ENCODE peak calls at places on chromosomes 3 and 15, in ten cellular contexts. C, T, U, E, K, W, R, D, V and N are unnamed samples. For H3K9me3, the result is how much of the 10 kb centered on the place peaks cover.

GRCh38 chr15:41494190-41494921 is 682 bp downstream of the ITPKA start:
- DNase-seq in T (no peak), K (no peak), W (no peak), R (peak), U (no peak), E (peak), V (peak), C (no peak), D (peak), N (peak)

GRCh38 chr15:80607288-80607980 is 87.7 kb upstream of the ABHD17C start:
- DNase-seq in T (no peak), V (peak), W (no peak), K (no peak), C (no peak), R (no peak), U (no peak), E (no peak), D (no peak), N (no peak)

GRCh38 chr3:193240850-193241706 is at the start of gene PLAAT1:
- DNase-seq in U (no peak), R (peak), K (peak), D (peak), W (peak), T (peak), V (peak), E (peak), C (no peak), N (peak)

GRCh38 chr3:16486951-16487480 is 26.5 kb downstream of the RFTN1 start:
- DNase-seq in R (no peak), T (no peak), D (no peak), U (no peak), W (no peak), K (no peak), V (no peak), E (no peak), C (no peak), N (no peak)

GRCh38 chr3:149632225-149632624 is 25.6 kb downstream of the WWTR1 start:
- DNase-seq in C (no peak), E (no peak), T (no peak), R (no peak), K (no peak), D (no peak), V (no peak), W (no peak), U (no peak), N (no peak)

GRCh38 chr15:59322056-59322755 is 50.5 kb downstream of the MYO1E start:
- DNase-seq in E (no peak), C (no peak), T (no peak), W (no peak), K (no peak), U (no peak), D (no peak), V (no peak), R (no peak), N (no peak)

GRCh38 chr15:67127925-67128324 is 62.5 kb downstream of the SMAD3 start:
- DNase-seq in D (no peak), T (no peak), K (peak), C (no peak), W (no peak), R (peak), E (peak), V (no peak), U (no peak), N (peak)

GRCh38 chr3:194315088-194315964 is 35.8 kb downstream of the CPN2 start:
- DNase-seq in C (peak), T (peak), U (peak), D (peak), W (peak), V (peak), R (peak), K (peak), E (peak), N (peak)

GRCh38 chr15:83305696-83306291 is 21.3 kb upstream of the BNC1 start:
- DNase-seq in D (no peak), C (no peak), U (no peak), W (no peak), R (peak), V (no peak), T (no peak), K (no peak), E (peak), N (no peak)

GRCh38 chr3:107956991-107957467 is 133.8 kb downstream of the CD47 start:
- DNase-seq in E (peak), C (no peak), R (peak), D (peak), K (peak), V (peak), U (peak), T (peak), W (peak), N (peak)

GRCh38 chr3:196431193-196432136 is 762 bp downstream of the UBXN7 start:
- DNase-seq in K (peak), C (peak), V (peak), W (peak), R (peak), U (no peak), T (peak), E (peak), D (peak), N (peak)

GRCh38 chr15:68599153-68599545 is 20.4 kb downstream of the CORO2B start:
- DNase-seq in R (no peak), W (no peak), K (no peak), V (no peak), C (no peak), D (no peak), T (no peak), E (no peak), U (no peak), N (no peak)

GRCh38 chr15:77440378-77440999 is 19.8 kb downstream of the HMG20A start:
- DNase-seq in T (no peak), D (no peak), U (no peak), R (peak), C (no peak), K (peak), W (no peak), V (no peak), E (peak), N (no peak)

GRCh38 chr15:66390670-66391069 is 4.0 kb downstream of the MAP2K1 start:
- DNase-seq in W (no peak), V (no peak), E (no peak), C (no peak), K (peak), D (no peak), R (no peak), T (no peak), U (no peak), N (no peak)

GRCh38 chr3:178823556-178824229 is 247.9 kb downstream of the ZMAT3 start:
- DNase-seq in D (no peak), E (no peak), K (peak), C (no peak), U (no peak), T (peak), R (no peak), W (no peak), V (peak), N (no peak)

GRCh38 chr15:53644681-53645080 is 114.8 kb downstream of the WDR72 start:
- DNase-seq in R (no peak), T (no peak), V (no peak), W (no peak), U (no peak), E (no peak), K (no peak), C (no peak), D (no peak), N (no peak)

GRCh38 chr15:77631790-77632551 is 741 bp downstream of the LINGO1 start:
- DNase-seq in R (peak), C (no peak), D (no peak), W (no peak), U (no peak), T (no peak), E (no peak), K (no peak), V (no peak), N (peak)

GRCh38 chr3:63351159-63352007 is 73.3 kb downstream of the SYNPR start:
- DNase-seq in C (no peak), T (no peak), K (peak), V (no peak), D (no peak), W (no peak), U (no peak), R (peak), E (peak), N (no peak)

GRCh38 chr3:13162550-13163320 is 89.5 kb upstream of the IQSEC1 start:
- DNase-seq in W (no peak), C (no peak), T (no peak), V (no peak), K (no peak), E (no peak), D (no peak), R (no peak), U (no peak), N (no peak)

GRCh38 chr15:29685156-29686078 is 136.9 kb downstream of the TJP1 start:
- DNase-seq in V (peak), E (peak), W (no peak), C (no peak), T (no peak), U (no peak), R (no peak), D (no peak), K (peak), N (no peak)

GRCh38 chr3:64906011-64906410 is 218.2 kb upstream of the ADAMTS9 start:
- DNase-seq in W (no peak), U (no peak), T (no peak), C (no peak), E (no peak), K (no peak), V (no peak), R (no peak), D (no peak), N (no peak)

GRCh38 chr3:50442940-50443579 is 60.4 kb downstream of the CACNA2D2 start:
- DNase-seq in W (no peak), T (no peak), V (no peak), R (no peak), E (peak), D (no peak), C (no peak), U (no peak), K (no peak), N (peak)

GRCh38 chr15:94610069-94610863 is 378.9 kb downstream of the MCTP2 start:
- DNase-seq in W (no peak), K (no peak), V (no peak), R (no peak), T (no peak), E (no peak), C (no peak), D (no peak), U (no peak), N (no peak)

DNA sequence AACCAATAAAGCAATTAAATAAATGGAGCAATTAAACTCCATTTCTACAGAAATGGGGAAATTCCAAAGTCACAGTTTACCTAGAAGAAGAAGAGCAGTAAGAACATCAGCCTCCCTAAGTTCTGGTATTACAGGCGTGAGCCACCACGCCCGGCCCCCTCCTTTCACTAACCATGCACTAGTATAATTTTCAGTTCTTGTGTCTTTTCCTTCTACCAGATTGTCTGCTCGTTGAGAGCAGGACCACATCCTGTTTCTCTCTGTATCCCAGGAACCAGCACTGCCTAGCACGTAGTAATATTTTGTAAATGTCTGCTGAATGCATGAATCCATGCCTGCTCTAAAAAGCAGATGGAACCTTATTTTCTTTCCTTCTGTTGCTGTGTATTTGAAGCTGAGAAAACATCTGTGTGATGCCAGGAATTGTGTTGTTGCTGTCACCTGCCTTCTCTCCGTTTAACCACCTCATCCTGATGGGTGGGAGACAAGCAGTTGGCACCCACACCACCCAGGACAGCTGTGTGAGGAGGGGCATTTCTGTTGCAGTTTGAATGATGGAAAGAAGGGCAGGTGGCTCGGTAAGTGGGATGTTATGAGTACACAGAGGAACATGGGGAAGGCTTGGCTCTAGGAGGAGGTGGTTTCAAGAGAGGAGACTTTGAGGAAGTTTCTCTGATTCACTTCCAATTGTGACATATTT is 30.0 kb downstream of the PXYLP1 start:
- DNase-seq in V (no peak), T (no peak), W (no peak), K (no peak), D (no peak), U (no peak), E (peak), R (no peak), C (no peak), N (no peak)
- H3K4me3 ChIP-seq in V (no peak), T (no peak), W (no peak), K (no peak), D (no peak), U (no peak), E (no peak), R (no peak), C (no peak), N (no peak)

GRCh38 chr15:100226107-100226506 is 115.7 kb downstream of the ADAMTS17 start:
- DNase-seq in K (no peak), C (no peak), U (no peak), R (no peak), E (no peak), W (no peak), D (no peak), T (no peak), V (no peak), N (no peak)

GRCh38 chr15:100227781-100228180 is 114.0 kb downstream of the ADAMTS17 start:
- DNase-seq in K (no peak), R (no peak), E (no peak), T (no peak), D (no peak), U (no peak), C (no peak), V (no peak), W (no peak), N (no peak)

GRCh38 chr15:100230784-100231183 is 111.0 kb downstream of the ADAMTS17 start:
- DNase-seq in R (no peak), V (no peak), W (no peak), T (no peak), K (no peak), C (no peak), U (no peak), D (no peak), E (no peak), N (no peak)

GRCh38 chr15:100234158-100235029 is 107.4 kb downstream of the ADAMTS17 start:
- DNase-seq in E (no peak), U (no peak), T (peak), K (no peak), C (no peak), R (no peak), D (peak), V (no peak), W (peak), N (no peak)

GRCh38 chr15:100229181-100230163 is 112.3 kb downstream of the ADAMTS17 start:
- DNase-seq in U (no peak), V (no peak), K (no peak), D (no peak), W (no peak), C (no peak), R (no peak), T (no peak), E (no peak), N (no peak)
- H3K9me3 ChIP-seq in U (under half), V (under half), K (under half), D (under half), W (under half), C (under half), R (under half), T (under half), E (under half), N (under half)

DNA sequence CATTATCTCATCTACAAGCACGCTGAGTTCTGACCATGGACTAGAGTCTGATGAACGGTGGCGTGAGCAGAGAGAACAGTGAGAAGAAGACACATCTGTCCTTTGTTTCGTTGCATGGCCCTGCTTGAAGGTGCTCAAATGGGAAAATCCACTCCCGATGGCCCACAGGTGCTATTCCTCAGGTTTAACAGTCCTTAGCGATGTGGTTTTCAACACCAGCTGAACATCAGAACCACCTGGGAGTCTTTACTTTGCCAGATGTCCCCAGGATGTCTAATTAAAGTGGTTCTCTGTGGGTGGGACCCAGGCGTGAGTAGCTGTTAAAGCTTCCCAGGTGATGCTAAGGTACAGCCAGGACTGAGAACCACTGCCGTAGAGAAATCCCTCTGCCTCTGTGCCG is 13.0 kb downstream of the ADAMTS17 start:
- DNase-seq in C (no peak), D (no peak), R (no peak), W (no peak), T (no peak), V (no peak), E (no peak), K (no peak), U (no peak), N (no peak)
- H3K4me3 ChIP-seq in C (no peak), D (no peak), R (no peak), W (no peak), T (no peak), V (no peak), E (no peak), K (no peak), U (no peak), N (no peak)

GRCh38 chr3:147392083-147392916 is 14.0 kb downstream of the ZIC4 start:
- DNase-seq in U (no peak), D (peak), W (no peak), C (no peak), K (no peak), R (peak), V (peak), E (peak), T (no peak), N (peak)

GRCh38 chr3:147393261-147393964 is 12.9 kb downstream of the ZIC4 start:
- DNase-seq in E (peak), T (no peak), R (no peak), C (no peak), V (peak), D (peak), U (no peak), W (no peak), K (no peak), N (peak)

GRCh38 chr3:147396709-147397046 is 9.7 kb downstream of the ZIC4 start:
- DNase-seq in W (no peak), R (no peak), U (no peak), C (no peak), K (no peak), T (no peak), D (no peak), E (no peak), V (no peak), N (no peak)

GRCh38 chr3:147395975-147396708 is 10.2 kb downstream of the ZIC4 start:
- DNase-seq in E (no peak), K (no peak), D (no peak), U (no peak), W (no peak), T (no peak), R (no peak), C (no peak), V (no peak), N (no peak)

GRCh38 chr3:147394168-147394941 is 12.0 kb downstream of the ZIC4 start:
- DNase-seq in W (no peak), V (no peak), K (no peak), U (no peak), C (no peak), D (no peak), R (no peak), T (no peak), E (peak), N (peak)
- H3K9me3 ChIP-seq in W (under half), V (under half), K (under half), U (under half), C (under half), D (under half), R (under half), T (under half), E (under half), N (under half)